ENCODE peak calls at places on chromosome 2, in four cellular contexts. T is activated CD8-positive, alpha-beta T cell treated with anti-CD3 and anti-CD28 coated beads, Interleukin-2, amount 10 ng/mL, durations not matched to agents 7 days and 5 days; E is T-cell; V is Panc1. I is an unnamed sample.

GRCh38 chr2:130967020-130967495 is 126.2 kb downstream of the FAM168B start:
- ATAC-seq in T (no peak), E (no peak), V (no peak), I (no peak)

GRCh38 chr2:29443086-29443485 is 327.9 kb downstream of the CLIP4 start:
- ATAC-seq in T (no peak), E (no peak), V (no peak), I (no peak)

GRCh38 chr2:124542932-124543640 is 518.0 kb downstream of the CNTNAP5 start:
- ATAC-seq in T (no peak), E (no peak), V (no peak), I (peak; percentile 86)

GRCh38 chr2:203878060-203878459 is 10.5 kb downstream of the CTLA4 start:
- ATAC-seq in T (no peak), E (no peak), V (no peak), I (no peak)

GRCh38 chr2:206820755-206821154 is 55.3 kb downstream of the FASTKD2 start:
- ATAC-seq in T (no peak), E (no peak), V (no peak), I (no peak)

GRCh38 chr2:144256996-144257707 is 262.8 kb downstream of the ZEB2 start:
- ATAC-seq in T (no peak), E (no peak), V (no peak), I (no peak)

GRCh38 chr2:216557820-216558219 is 59.2 kb downstream of the RPL37A start:
- ATAC-seq in T (no peak), E (no peak), V (no peak), I (no peak)

GRCh38 chr2:222891890-222892289 is 31.1 kb downstream of the ACSL3 start:
- ATAC-seq in T (no peak), E (no peak), V (no peak), I (no peak)

GRCh38 chr2:31943636-31944225 is 67.1 kb downstream of the MEMO1 start:
- ATAC-seq in T (no peak), E (no peak), V (no peak), I (no peak)

GRCh38 chr2:218259099-218259921 is 1.5 kb upstream of the GPBAR1 start:
- ATAC-seq in T (no peak), E (no peak), V (peak; percentile 30), I (peak; percentile 82)

GRCh38 chr2:215771241-215771640 is 242.1 kb downstream of the MREG start:
- ATAC-seq in T (no peak), E (no peak), V (no peak), I (no peak)

GRCh38 chr2:119416299-119416923 is 15.2 kb upstream of the TMEM37 start:
- ATAC-seq in T (no peak), E (no peak), V (no peak), I (no peak)

GRCh38 chr2:101306410-101306809 is 2.1 kb downstream of the RNF149 start:
- ATAC-seq in T (peak; percentile 0), E (no peak), V (no peak), I (no peak)

GRCh38 chr2:60495226-60495625 is 58.2 kb downstream of the BCL11A start:
- ATAC-seq in T (no peak), E (no peak), V (no peak), I (no peak)

GRCh38 chr2:238601433-238602222 is 174.9 kb downstream of the ASB1 start:
- ATAC-seq in T (no peak), E (no peak), V (no peak), I (peak; percentile 77)

GRCh38 chr2:23485261-23485660 is 100.3 kb downstream of the KLHL29 start:
- ATAC-seq in T (no peak), E (no peak), V (no peak), I (no peak)

GRCh38 chr2:176106636-176107539 is at the start of gene HOXD11:
- ATAC-seq in T (no peak), E (peak; percentile 23), V (peak; percentile 63), I (no peak)

GRCh38 chr2:26608557-26608956 is 32.6 kb downstream of the CIB4 start:
- ATAC-seq in T (peak; percentile 13), E (peak; percentile 14), V (no peak), I (no peak)

GRCh38 chr2:150517951-150518680 is 30.6 kb upstream of the RND3 start:
- ATAC-seq in T (no peak), E (no peak), V (no peak), I (no peak)

GRCh38 chr2:767944-768343 is 90.7 kb upstream of the TMEM18 start:
- ATAC-seq in T (no peak), E (no peak), V (no peak), I (no peak)

GRCh38 chr2:43367014-43367782 is 140.8 kb upstream of the ZFP36L2 start:
- ATAC-seq in T (no peak), E (no peak), V (no peak), I (no peak)

GRCh38 chr2:193482557-193482956 is 1287.8 kb upstream of the TMEFF2 start:
- ATAC-seq in T (no peak), E (no peak), V (no peak), I (no peak)

GRCh38 chr2:83253848-83254247 is 1205.2 kb downstream of the SUCLG1 start:
- ATAC-seq in T (no peak), E (no peak), V (no peak), I (no peak)

GRCh38 chr2:183034806-183035205 is 3.5 kb downstream of the NCKAP1 start:
- ATAC-seq in T (no peak), E (no peak), V (no peak), I (no peak)

GRCh38 chr2:239757154-239757760 is 267.9 kb downstream of the NDUFA10 start:
- ATAC-seq in T (no peak), E (no peak), V (peak; percentile 29), I (no peak)

GRCh38 chr2:241018051-241018891 is 19.9 kb downstream of the SNED1 start:
- ATAC-seq in T (no peak), E (no peak), V (no peak), I (no peak)

GRCh38 chr2:8303322-8303832 is 378.5 kb upstream of the ID2 start:
- ATAC-seq in T (peak; percentile 77), E (peak; percentile 88), V (no peak), I (peak; percentile 29)

GRCh38 chr2:192044496-192044895 is 150.2 kb downstream of the TMEFF2 start:
- ATAC-seq in T (no peak), E (no peak), V (no peak), I (no peak)

GRCh38 chr2:12818416-12819097 is 101.8 kb downstream of the TRIB2 start:
- ATAC-seq in T (no peak), E (no peak), V (no peak), I (peak; percentile 81)

GRCh38 chr2:191488135-191488534 is 189.8 kb upstream of the NABP1 start:
- ATAC-seq in T (no peak), E (no peak), V (peak; percentile 30), I (no peak)

GRCh38 chr2:227388537-227389011 is 825 bp upstream of the SCYGR1 start:
- ATAC-seq in T (no peak), E (no peak), V (no peak), I (no peak)

GRCh38 chr2:746697-747096 is 69.5 kb upstream of the TMEM18 start:
- ATAC-seq in T (no peak), E (no peak), V (no peak), I (no peak)

GRCh38 chr2:218028562-218029348 is 26.0 kb upstream of the TNS1 start:
- ATAC-seq in T (no peak), E (no peak), V (no peak), I (no peak)

GRCh38 chr2:97788986-97789644 is 75.7 kb downstream of the ZAP70 start:
- ATAC-seq in T (no peak), E (no peak), V (no peak), I (no peak)

GRCh38 chr2:158967731-158968395 is 577 bp upstream of the TANC1 start:
- ATAC-seq in T (no peak), E (no peak), V (peak; percentile 77), I (peak; percentile 47)